ENCODE peak calls at places on chromosomes 3 and 15, in ten cellular contexts. N is A549; K is esophagus muscularis mucosa; G is heart left ventricle; I is CD4-positive, CD25-positive, alpha-beta regulatory T cell; P is cardiac muscle cell; V is H9; H is tibial artery; C is CD8-positive, alpha-beta memory T cell; X is H1. J is an unnamed sample. For H3K4me1, the result is how much of the 10 kb centered on the place peaks cover.

GRCh38 chr15:65921780-65922179 is 52.5 kb downstream of the RAB11A start:
- DNase-seq in N (no peak), K (no peak), G (no peak), I (no peak), P (no peak), V (no peak), H (no peak), C (no peak), X (no peak), J (no peak)

GRCh38 chr3:33312361-33312760 is 35.1 kb downstream of the FBXL2 start:
- DNase-seq in N (no peak), K (no peak), G (no peak), I (no peak), P (no peak), V (no peak), H (no peak), C (no peak), X (no peak), J (no peak)

GRCh38 chr3:186254676-186255665 is 107.1 kb downstream of the DGKG start:
- DNase-seq in N (no peak), K (no peak), G (no peak), I (peak), P (no peak), V (no peak), H (no peak), C (no peak), X (no peak), J (no peak)

GRCh38 chr15:75200765-75201608 is 695 bp upstream of the C15orf39 start:
- DNase-seq in N (no peak), K (no peak), G (peak), I (peak), P (no peak), V (peak), H (peak), C (peak), X (peak), J (no peak)

GRCh38 chr15:58269455-58270414 is 131.6 kb downstream of the AQP9 start:
- DNase-seq in N (peak), K (no peak), G (no peak), I (peak), P (peak), V (peak), H (no peak), C (no peak), X (no peak), J (peak)

GRCh38 chr3:43207628-43208085 is 78.7 kb upstream of the SNRK start:
- DNase-seq in N (no peak), K (no peak), G (no peak), I (no peak), P (no peak), V (no peak), H (no peak), C (no peak), X (no peak), J (no peak)

GRCh38 chr3:184172681-184173373 is 1.8 kb upstream of the AP2M1 start:
- DNase-seq in N (no peak), K (no peak), G (peak), I (no peak), P (no peak), V (no peak), H (no peak), C (no peak), X (no peak), J (no peak)

GRCh38 chr15:38406451-38406850 is 47.5 kb upstream of the FAM98B start:
- DNase-seq in N (no peak), K (no peak), G (no peak), I (no peak), P (no peak), V (no peak), H (no peak), C (no peak), X (no peak), J (no peak)

GRCh38 chr3:173893066-173893465 is 495.5 kb downstream of the NLGN1 start:
- DNase-seq in N (no peak), K (no peak), G (no peak), I (no peak), P (no peak), V (no peak), H (no peak), C (no peak), X (no peak), J (no peak)

GRCh38 chr3:46460051-46460450 is 4.7 kb downstream of the LTF start:
- DNase-seq in N (no peak), K (no peak), G (no peak), I (no peak), P (no peak), V (peak), H (no peak), C (no peak), X (no peak), J (no peak)

GRCh38 chr3:118972974-118973373 is 61.7 kb downstream of the IGSF11 start:
- DNase-seq in N (no peak), K (no peak), G (peak), I (no peak), P (no peak), V (no peak), H (no peak), C (no peak), X (no peak), J (no peak)

GRCh38 chr3:45688194-45688881 is 858 bp upstream of the SACM1L start:
- DNase-seq in N (peak), K (no peak), G (no peak), I (peak), P (peak), V (peak), H (no peak), C (peak), X (no peak), J (no peak)

GRCh38 chr15:58398053-58398452 is 33.7 kb upstream of the LIPC start:
- DNase-seq in N (no peak), K (no peak), G (no peak), I (no peak), P (no peak), V (no peak), H (no peak), C (no peak), X (no peak), J (no peak)

GRCh38 chr3:129558076-129558771 is 15.2 kb downstream of the H1-8 start:
- DNase-seq in N (no peak), K (no peak), G (no peak), I (no peak), P (no peak), V (no peak), H (no peak), C (no peak), X (no peak), J (no peak)
- H3K4me1 ChIP-seq in N (under half), K (half or more), G (half or more), I (under half), P (half or more), V (under half), H (half or more), C (under half), X (under half), J (under half)

GRCh38 chr15:31250033-31250432 is 76.6 kb upstream of the KLF13 start:
- DNase-seq in N (no peak), K (no peak), G (no peak), I (no peak), P (no peak), V (no peak), H (no peak), C (no peak), X (no peak), J (no peak)

GRCh38 chr15:31247404-31247803 is 79.2 kb upstream of the KLF13 start:
- DNase-seq in N (no peak), K (no peak), G (no peak), I (no peak), P (no peak), V (no peak), H (no peak), C (no peak), X (no peak), J (no peak)

GRCh38 chr15:31245756-31246155 is 80.9 kb upstream of the KLF13 start:
- DNase-seq in N (no peak), K (no peak), G (no peak), I (no peak), P (no peak), V (no peak), H (no peak), C (no peak), X (no peak), J (no peak)

GRCh38 chr15:31248951-31249350 is 77.7 kb upstream of the KLF13 start:
- DNase-seq in N (no peak), K (no peak), G (no peak), I (no peak), P (no peak), V (no peak), H (no peak), C (no peak), X (no peak), J (no peak)

GRCh38 chr15:31248263-31248662 is 78.4 kb upstream of the KLF13 start:
- DNase-seq in N (no peak), K (no peak), G (no peak), I (no peak), P (no peak), V (no peak), H (no peak), C (no peak), X (no peak), J (no peak)
- H3K4me1 ChIP-seq in N (under half), K (under half), G (under half), I (under half), P (under half), V (under half), H (under half), C (under half), X (under half), J (under half)

GRCh38 chr3:188819939-188820338 is 351.8 kb upstream of the TPRG1 start:
- DNase-seq in N (no peak), K (no peak), G (no peak), I (no peak), P (no peak), V (no peak), H (no peak), C (no peak), X (no peak), J (no peak)
- H3K4me1 ChIP-seq in N (under half), K (under half), G (under half), I (under half), P (under half), V (under half), H (under half), C (under half), X (under half), J (under half)

GRCh38 chr3:56811545-56812202 is 9.9 kb upstream of the ARHGEF3 start:
- DNase-seq in N (no peak), K (no peak), G (no peak), I (no peak), P (no peak), V (no peak), H (no peak), C (no peak), X (no peak), J (no peak)
- H3K4me1 ChIP-seq in N (under half), K (under half), G (under half), I (under half), P (under half), V (under half), H (under half), C (under half), X (under half), J (under half)

J was measured in iPS DF 6.9.